ENCODE peak calls at places on chromosomes 11 and 22, in eight cellular contexts. One of them, this sample, is unnamed.

GRCh38 chr11:70112017-70112434 is 33.9 kb downstream of the ANO1 start:
- DNase-seq in K562: no peak
- DNase-seq in transverse colon: no peak
- DNase-seq in stomach: no peak
- DNase-seq in esophagus muscularis mucosa: no peak
- DNase-seq in suprapubic skin: no peak
- DNase-seq in A549: no peak
- DNase-seq in ovary: no peak
- DNase-seq in this sample: no peak

GRCh38 chr11:112977620-112978212 is 16.5 kb downstream of the NCAM1 start:
- DNase-seq in esophagus muscularis mucosa: no peak
- DNase-seq in A549: no peak
- DNase-seq in suprapubic skin: no peak
- DNase-seq in ovary: peak
- DNase-seq in stomach: no peak
- DNase-seq in transverse colon: no peak
- DNase-seq in K562: no peak
- DNase-seq in this sample: no peak

GRCh38 chr11:75173336-75173735 is 22.4 kb downstream of the SLCO2B1 start:
- DNase-seq in A549: no peak
- DNase-seq in suprapubic skin: no peak
- DNase-seq in transverse colon: no peak
- DNase-seq in stomach: no peak
- DNase-seq in esophagus muscularis mucosa: no peak
- DNase-seq in ovary: no peak
- DNase-seq in K562: no peak
- DNase-seq in this sample: no peak

GRCh38 chr11:126378763-126379162 is 23.3 kb downstream of the ST3GAL4 start:
- DNase-seq in transverse colon: no peak
- DNase-seq in esophagus muscularis mucosa: no peak
- DNase-seq in K562: no peak
- DNase-seq in A549: no peak
- DNase-seq in stomach: no peak
- DNase-seq in ovary: no peak
- DNase-seq in suprapubic skin: no peak
- DNase-seq in this sample: peak

GRCh38 chr11:57386178-57386945 is 4.1 kb downstream of the PRG2 start:
- DNase-seq in esophagus muscularis mucosa: no peak
- DNase-seq in transverse colon: no peak
- DNase-seq in ovary: no peak
- DNase-seq in suprapubic skin: no peak
- DNase-seq in K562: no peak
- DNase-seq in stomach: no peak
- DNase-seq in A549: no peak
- DNase-seq in this sample: no peak

GRCh38 chr11:133999355-133999754 is 42.6 kb upstream of the IGSF9B start:
- DNase-seq in stomach: no peak
- DNase-seq in ovary: no peak
- DNase-seq in A549: no peak
- DNase-seq in transverse colon: no peak
- DNase-seq in esophagus muscularis mucosa: no peak
- DNase-seq in K562: no peak
- DNase-seq in suprapubic skin: no peak
- DNase-seq in this sample: no peak

GRCh38 chr22:30305519-30305905 is 16.2 kb upstream of the CASTOR1 start:
- DNase-seq in stomach: peak
- DNase-seq in suprapubic skin: no peak
- DNase-seq in transverse colon: peak
- DNase-seq in ovary: peak
- DNase-seq in A549: no peak
- DNase-seq in esophagus muscularis mucosa: no peak
- DNase-seq in K562: no peak
- DNase-seq in this sample: peak

GRCh38 chr11:12106501-12106900 is 3.9 kb upstream of the MICAL2 start:
- DNase-seq in K562: no peak
- DNase-seq in esophagus muscularis mucosa: no peak
- DNase-seq in stomach: no peak
- DNase-seq in suprapubic skin: no peak
- DNase-seq in A549: no peak
- DNase-seq in transverse colon: no peak
- DNase-seq in ovary: no peak
- DNase-seq in this sample: no peak

GRCh38 chr22:39908737-39909136 is 7.9 kb downstream of the GRAP2 start:
- DNase-seq in transverse colon: no peak
- DNase-seq in stomach: no peak
- DNase-seq in suprapubic skin: no peak
- DNase-seq in esophagus muscularis mucosa: no peak
- DNase-seq in ovary: no peak
- DNase-seq in K562: peak
- DNase-seq in A549: no peak
- DNase-seq in this sample: no peak

GRCh38 chr22:40709752-40710413 is 30.6 kb downstream of the MCHR1 start:
- DNase-seq in esophagus muscularis mucosa: no peak
- DNase-seq in K562: no peak
- DNase-seq in ovary: peak
- DNase-seq in suprapubic skin: no peak
- DNase-seq in transverse colon: peak
- DNase-seq in stomach: no peak
- DNase-seq in A549: peak
- DNase-seq in this sample: peak

GRCh38 chr11:124536520-124536919 is 6.9 kb downstream of the OR8B12 start:
- DNase-seq in stomach: no peak
- DNase-seq in esophagus muscularis mucosa: no peak
- DNase-seq in suprapubic skin: no peak
- DNase-seq in ovary: no peak
- DNase-seq in K562: no peak
- DNase-seq in A549: peak
- DNase-seq in transverse colon: peak
- DNase-seq in this sample: no peak

GRCh38 chr22:47990486-47990885 is 1228.0 kb downstream of the TBC1D22A start:
- DNase-seq in ovary: no peak
- DNase-seq in A549: no peak
- DNase-seq in esophagus muscularis mucosa: no peak
- DNase-seq in stomach: no peak
- DNase-seq in suprapubic skin: no peak
- DNase-seq in K562: no peak
- DNase-seq in transverse colon: no peak
- DNase-seq in this sample: no peak

GRCh38 chr22:38957046-38957770 is at the start of gene APOBEC3A:
- DNase-seq in transverse colon: peak
- DNase-seq in K562: no peak
- DNase-seq in suprapubic skin: no peak
- DNase-seq in esophagus muscularis mucosa: no peak
- DNase-seq in stomach: peak
- DNase-seq in A549: peak
- DNase-seq in ovary: no peak
- DNase-seq in this sample: no peak

GRCh38 chr11:118304227-118304808 is at the start of gene CD3E:
- DNase-seq in ovary: no peak
- DNase-seq in esophagus muscularis mucosa: no peak
- DNase-seq in A549: no peak
- DNase-seq in K562: no peak
- DNase-seq in stomach: no peak
- DNase-seq in transverse colon: peak
- DNase-seq in suprapubic skin: no peak
- DNase-seq in this sample: no peak

GRCh38 chr11:67118059-67118766 is 850 bp upstream of the KDM2A start:
- DNase-seq in stomach: peak
- DNase-seq in transverse colon: peak
- DNase-seq in A549: peak
- DNase-seq in ovary: peak
- DNase-seq in esophagus muscularis mucosa: no peak
- DNase-seq in suprapubic skin: peak
- DNase-seq in K562: peak
- DNase-seq in this sample: no peak

GRCh38 chr22:49530671-49531532 is 296.8 kb downstream of the BRD1 start:
- DNase-seq in esophagus muscularis mucosa: no peak
- DNase-seq in ovary: no peak
- DNase-seq in K562: no peak
- DNase-seq in suprapubic skin: no peak
- DNase-seq in stomach: no peak
- DNase-seq in A549: no peak
- DNase-seq in transverse colon: no peak
- DNase-seq in this sample: no peak

GRCh38 chr11:124194696-124195418 is 11.7 kb downstream of the OR10D3 start:
- DNase-seq in K562: peak
- DNase-seq in stomach: peak
- DNase-seq in A549: peak
- DNase-seq in ovary: no peak
- DNase-seq in transverse colon: peak
- DNase-seq in esophagus muscularis mucosa: no peak
- DNase-seq in suprapubic skin: no peak
- DNase-seq in this sample: peak

GRCh38 chr11:72831521-72832300 is 17.5 kb downstream of the ATG16L2 start:
- DNase-seq in suprapubic skin: no peak
- DNase-seq in esophagus muscularis mucosa: no peak
- DNase-seq in transverse colon: peak
- DNase-seq in A549: peak
- DNase-seq in stomach: peak
- DNase-seq in K562: peak
- DNase-seq in ovary: peak
- DNase-seq in this sample: peak
- TF ChIP-seq EP300 in suprapubic skin: no peak
- TF ChIP-seq EP300 in esophagus muscularis mucosa: no peak
- TF ChIP-seq EP300 in transverse colon: no peak
- TF ChIP-seq EP300 in A549: no peak
- TF ChIP-seq EP300 in stomach: no peak
- TF ChIP-seq EP300 in K562: no peak
- TF ChIP-seq EP300 in ovary: no peak
- TF ChIP-seq EP300 in this sample: peak

DNA sequence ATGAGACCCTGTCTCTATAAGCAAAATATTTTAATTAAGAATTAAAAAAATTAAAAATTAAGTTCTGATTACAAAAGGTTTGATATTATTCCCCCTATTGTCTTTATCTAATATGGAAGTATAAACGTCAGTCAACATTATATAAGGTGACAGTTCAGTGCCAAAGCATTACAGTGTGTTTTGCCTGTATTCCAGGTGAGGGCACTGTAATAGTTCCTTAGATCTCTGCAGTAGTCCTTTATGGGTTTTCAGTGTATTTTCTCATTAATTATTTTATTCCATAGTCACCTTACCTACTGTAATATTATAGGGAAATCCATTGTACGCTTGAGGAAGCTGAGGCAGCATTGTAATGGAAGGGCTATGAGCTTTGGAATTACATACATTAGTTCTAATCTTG is 33.0 kb downstream of the FAR1 start:
- DNase-seq in ovary: no peak
- DNase-seq in suprapubic skin: no peak
- DNase-seq in A549: no peak
- DNase-seq in stomach: no peak
- DNase-seq in esophagus muscularis mucosa: no peak
- DNase-seq in K562: no peak
- DNase-seq in transverse colon: no peak
- DNase-seq in this sample: no peak
- TF ChIP-seq EP300 in ovary: no peak
- TF ChIP-seq EP300 in suprapubic skin: no peak
- TF ChIP-seq EP300 in A549: no peak
- TF ChIP-seq EP300 in stomach: no peak
- TF ChIP-seq EP300 in esophagus muscularis mucosa: no peak
- TF ChIP-seq EP300 in K562: no peak
- TF ChIP-seq EP300 in transverse colon: no peak
- TF ChIP-seq EP300 in this sample: no peak

GRCh38 chr11:120842195-120842594 is 181.7 kb upstream of the TBCEL start:
- DNase-seq in suprapubic skin: no peak
- DNase-seq in esophagus muscularis mucosa: no peak
- DNase-seq in ovary: no peak
- DNase-seq in K562: peak
- DNase-seq in stomach: no peak
- DNase-seq in transverse colon: no peak
- DNase-seq in A549: no peak
- DNase-seq in this sample: no peak
- TF ChIP-seq EP300 in suprapubic skin: no peak
- TF ChIP-seq EP300 in esophagus muscularis mucosa: no peak
- TF ChIP-seq EP300 in ovary: no peak
- TF ChIP-seq EP300 in K562: no peak
- TF ChIP-seq EP300 in stomach: no peak
- TF ChIP-seq EP300 in transverse colon: no peak
- TF ChIP-seq EP300 in A549: no peak
- TF ChIP-seq EP300 in this sample: no peak

DNA sequence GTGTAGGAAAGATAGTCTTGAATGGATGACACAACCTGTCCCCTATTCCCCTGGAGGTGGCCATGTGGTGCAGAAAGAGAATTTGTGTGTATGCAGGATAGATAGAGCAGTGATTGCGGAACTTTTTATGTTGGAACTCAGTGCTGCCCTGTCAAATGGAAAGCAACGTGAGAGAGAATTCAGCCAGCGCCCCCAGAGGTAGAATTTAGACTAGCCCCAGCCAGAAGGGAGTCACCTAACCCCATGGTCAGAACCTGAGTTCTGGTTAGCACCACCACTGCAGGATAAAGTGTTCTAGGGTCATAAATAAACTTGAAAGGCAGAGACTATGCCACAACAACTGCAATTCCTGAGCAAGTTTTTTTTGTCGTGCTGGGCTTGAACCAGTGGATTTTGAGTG is 152.9 kb upstream of the GRIA4 start:
- DNase-seq in esophagus muscularis mucosa: no peak
- DNase-seq in transverse colon: no peak
- DNase-seq in stomach: no peak
- DNase-seq in K562: no peak
- DNase-seq in A549: no peak
- DNase-seq in suprapubic skin: no peak
- DNase-seq in ovary: no peak
- DNase-seq in this sample: no peak
- TF ChIP-seq EP300 in esophagus muscularis mucosa: no peak
- TF ChIP-seq EP300 in transverse colon: no peak
- TF ChIP-seq EP300 in stomach: no peak
- TF ChIP-seq EP300 in K562: no peak
- TF ChIP-seq EP300 in A549: no peak
- TF ChIP-seq EP300 in suprapubic skin: no peak
- TF ChIP-seq EP300 in ovary: no peak
- TF ChIP-seq EP300 in this sample: no peak

DNA sequence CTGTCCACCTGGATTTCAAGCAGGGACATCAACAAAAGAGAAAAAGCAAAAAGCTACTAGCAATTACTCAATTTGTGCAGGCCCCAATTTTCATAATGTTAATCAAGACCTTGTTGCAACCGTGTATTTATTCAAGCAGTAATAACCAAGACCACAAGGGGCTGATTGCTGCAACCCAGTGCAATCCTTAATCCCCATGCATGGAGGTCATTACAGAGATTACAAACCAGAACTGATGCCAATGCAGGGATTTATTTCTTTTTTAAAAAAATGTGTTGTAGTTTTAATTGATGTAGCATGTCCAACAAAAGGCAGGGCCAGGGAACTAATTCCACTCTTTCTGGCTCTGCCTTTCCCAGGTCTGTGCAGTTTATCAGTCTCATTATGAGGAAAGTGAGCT is 18.4 kb downstream of the TECTA start:
- DNase-seq in suprapubic skin: no peak
- DNase-seq in esophagus muscularis mucosa: no peak
- DNase-seq in ovary: no peak
- DNase-seq in transverse colon: no peak
- DNase-seq in stomach: no peak
- DNase-seq in A549: no peak
- DNase-seq in K562: peak
- DNase-seq in this sample: no peak
- TF ChIP-seq EP300 in suprapubic skin: no peak
- TF ChIP-seq EP300 in esophagus muscularis mucosa: no peak
- TF ChIP-seq EP300 in ovary: no peak
- TF ChIP-seq EP300 in transverse colon: no peak
- TF ChIP-seq EP300 in stomach: no peak
- TF ChIP-seq EP300 in A549: no peak
- TF ChIP-seq EP300 in K562: no peak
- TF ChIP-seq EP300 in this sample: no peak

GRCh38 chr11:46249103-46249942 is 28.1 kb upstream of the CREB3L1 start:
- DNase-seq in ovary: no peak
- DNase-seq in suprapubic skin: no peak
- DNase-seq in esophagus muscularis mucosa: no peak
- DNase-seq in A549: no peak
- DNase-seq in K562: peak
- DNase-seq in stomach: no peak
- DNase-seq in transverse colon: no peak
- DNase-seq in this sample: no peak
- TF ChIP-seq EP300 in ovary: no peak
- TF ChIP-seq EP300 in suprapubic skin: no peak
- TF ChIP-seq EP300 in esophagus muscularis mucosa: no peak
- TF ChIP-seq EP300 in A549: no peak
- TF ChIP-seq EP300 in K562: no peak
- TF ChIP-seq EP300 in stomach: no peak
- TF ChIP-seq EP300 in transverse colon: no peak
- TF ChIP-seq EP300 in this sample: no peak

This sample was measured in tibial nerve.